ENCODE peak calls at places on chromosomes 16 and 17, in five cellular contexts. L is A549, O is GM12878, R is transverse colon, I is AG04450. C is an unnamed sample.

GRCh38 chr16:22370038-22370541 is 4.3 kb downstream of the CDR2 start:
- DNase-seq in L (no peak), O (no peak), R (no peak), I (peak), C (peak)

GRCh38 chr17:17189559-17189958 is 16.6 kb downstream of the PLD6 start:
- DNase-seq in L (no peak), O (no peak), R (no peak), I (no peak), C (no peak)

GRCh38 chr16:80936410-80936809 is 70.3 kb downstream of the CMC2 start:
- DNase-seq in L (no peak), O (no peak), R (no peak), I (no peak), C (no peak)

GRCh38 chr16:16101585-16101984 is 121.7 kb downstream of the ABCC6 start:
- DNase-seq in L (no peak), O (no peak), R (no peak), I (no peak), C (no peak)

GRCh38 chr16:81808933-81809480 is 29.9 kb downstream of the PLCG2 start:
- DNase-seq in L (no peak), O (peak), R (peak), I (no peak), C (no peak)

GRCh38 chr17:43983515-43984411 is 20.7 kb upstream of the NAGS start:
- DNase-seq in L (no peak), O (no peak), R (peak), I (no peak), C (no peak)

GRCh38 chr17:3666516-3666915 is 1.9 kb downstream of the TAX1BP3 start:
- DNase-seq in L (no peak), O (no peak), R (no peak), I (no peak), C (no peak)

GRCh38 chr16:80518436-80518835 is 22.4 kb upstream of the DYNLRB2 start:
- DNase-seq in L (no peak), O (no peak), R (peak), I (no peak), C (no peak)

GRCh38 chr16:70520612-70521297 is 2.6 kb downstream of the COG4 start:
- DNase-seq in L (no peak), O (no peak), R (no peak), I (no peak), C (peak)

DNA sequence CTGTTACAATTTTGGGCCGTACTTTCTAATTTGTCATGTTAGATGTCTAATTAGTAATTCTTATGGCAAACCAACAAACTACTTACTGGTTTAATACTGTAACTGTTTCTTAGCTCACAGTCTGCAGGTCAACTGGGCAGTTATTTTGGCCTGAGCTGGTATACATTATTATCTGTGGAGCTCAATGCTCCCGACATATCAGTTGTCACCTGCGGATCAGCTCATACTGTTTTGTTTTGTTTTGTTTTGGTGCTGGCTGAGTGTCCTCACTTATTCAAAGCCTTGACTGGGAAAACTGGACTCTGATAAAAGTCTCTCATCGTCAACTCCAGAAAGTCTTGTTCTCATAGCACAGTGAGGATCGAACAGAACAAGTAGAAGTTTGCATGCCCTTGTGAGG is 1060.6 kb upstream of the CDH8 start:
- DNase-seq in L (no peak), O (no peak), R (no peak), I (no peak), C (no peak)
- TF ChIP-seq CTCF in L (no peak), O (no peak), R (no peak), I (no peak), C (no peak)

DNA sequence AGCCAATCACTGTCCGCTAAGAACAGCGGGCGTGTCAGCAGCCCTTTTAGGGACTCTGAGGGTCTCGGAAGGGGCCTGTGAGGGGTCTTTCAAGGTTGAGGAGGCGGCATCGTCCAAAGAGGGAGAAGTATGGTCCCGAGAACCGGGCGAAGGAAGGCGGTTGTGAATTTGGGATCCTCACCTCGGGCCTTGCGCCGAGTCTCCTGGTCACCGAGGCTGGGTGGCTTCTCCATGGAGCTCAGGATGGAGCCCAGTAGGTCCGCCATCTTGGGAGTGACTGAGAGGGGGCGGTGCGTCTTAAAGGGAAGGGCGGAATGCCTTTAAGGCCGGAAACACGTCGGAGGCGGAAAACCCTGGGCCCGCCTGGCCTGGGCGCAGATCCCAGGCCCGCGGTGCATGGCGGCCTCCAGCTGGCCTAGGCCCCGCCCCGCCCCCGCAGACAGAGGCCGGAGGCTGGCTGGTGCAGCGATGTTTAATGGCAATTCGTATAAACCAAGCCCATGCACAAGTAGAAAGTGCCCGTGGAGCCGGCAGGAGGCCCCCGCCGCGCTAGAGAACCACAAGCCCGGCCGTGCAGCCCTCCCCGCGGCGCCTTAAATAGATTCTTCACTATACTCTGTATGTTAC is at the start of gene SPAG7:
- DNase-seq in L (peak), O (peak), R (peak), I (peak), C (peak)
- TF ChIP-seq CTCF in L (no peak), O (no peak), R (no peak), I (no peak), C (peak)

GRCh38 chr17:34424814-34425490 is 61.9 kb upstream of the CCL1 start:
- DNase-seq in L (no peak), O (no peak), R (no peak), I (no peak), C (no peak)
- TF ChIP-seq CTCF in L (no peak), O (no peak), R (no peak), I (no peak), C (no peak)

DNA sequence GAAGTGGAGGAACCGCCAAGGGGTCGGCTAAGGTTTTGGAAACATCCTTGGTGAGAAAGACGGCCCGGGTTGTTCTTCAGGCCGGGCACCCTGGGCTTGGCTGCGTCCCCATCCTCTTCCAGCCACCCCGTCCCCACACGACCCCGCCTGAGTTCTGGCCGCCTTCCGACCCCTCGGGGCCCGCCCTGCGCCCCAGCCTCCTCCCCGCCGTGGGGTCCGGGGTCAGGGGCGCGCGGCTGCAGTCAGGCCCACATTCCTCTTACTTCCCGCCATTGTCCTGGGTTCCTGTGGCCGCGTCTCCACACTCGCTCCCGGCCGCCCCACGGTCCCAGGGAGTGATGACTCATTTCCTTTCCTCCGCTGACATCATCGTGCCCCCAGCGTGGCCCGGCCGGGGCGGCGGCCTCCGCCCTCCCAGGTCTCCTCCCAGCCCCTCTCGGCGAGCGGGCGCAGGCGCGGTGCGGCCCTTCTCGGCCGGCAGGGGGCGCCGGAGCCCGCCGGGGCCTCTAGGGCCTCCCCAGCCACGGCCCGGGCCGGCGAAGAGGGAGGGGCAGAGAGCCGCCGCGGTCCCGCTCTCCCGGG is 59.6 kb downstream of the WSB1 start:
- DNase-seq in L (peak), O (peak), R (peak), I (peak), C (peak)
- TF ChIP-seq CTCF in L (peak), O (peak), R (peak), I (peak), C (peak)

GRCh38 chr17:36768355-36768754 is 167.0 kb downstream of the MRM1 start:
- DNase-seq in L (no peak), O (no peak), R (no peak), I (no peak), C (no peak)
- TF ChIP-seq CTCF in L (peak), O (no peak), R (no peak), I (peak), C (peak)

GRCh38 chr17:11031787-11032186 is 193.9 kb upstream of the PIRT start:
- DNase-seq in L (peak), O (no peak), R (no peak), I (no peak), C (no peak)
- TF ChIP-seq CTCF in L (no peak), O (no peak), R (no peak), I (no peak), C (peak)

C was measured in HFFc6.